ENCODE peak calls at places on chromosomes 6 and 20, in five cellular contexts. W, K, L, I and V are unnamed samples. For H3K4me1, the result is how much of the 10 kb centered on the place peaks cover.

GRCh38 chr6:19408331-19408730 is 428.8 kb upstream of the ID4 start:
- DNase-seq in W (no peak), K (peak), L (no peak), I (no peak), V (no peak)

GRCh38 chr6:32178547-32179440 is 589 bp downstream of the RNF5 start:
- DNase-seq in W (no peak), K (peak), L (no peak), I (no peak), V (no peak)

GRCh38 chr6:13729891-13730290 is 18.3 kb upstream of the RANBP9 start:
- DNase-seq in W (no peak), K (peak), L (no peak), I (no peak), V (no peak)

GRCh38 chr6:151692216-151692615 is 115.3 kb upstream of the ESR1 start:
- DNase-seq in W (peak), K (no peak), L (no peak), I (no peak), V (no peak)

GRCh38 chr6:125794342-125795137 is 3.8 kb downstream of the NCOA7 start:
- DNase-seq in W (no peak), K (peak), L (no peak), I (no peak), V (no peak)

GRCh38 chr20:44410583-44411019 is 55.1 kb downstream of the HNF4A start:
- DNase-seq in W (no peak), K (no peak), L (no peak), I (no peak), V (no peak)

GRCh38 chr20:57088436-57088835 is 178.0 kb downstream of the BMP7 start:
- DNase-seq in W (peak), K (no peak), L (no peak), I (no peak), V (no peak)

GRCh38 chr20:1786496-1786895 is 108.7 kb upstream of the SIRPA start:
- DNase-seq in W (no peak), K (no peak), L (no peak), I (no peak), V (no peak)

GRCh38 chr6:37021356-37022129 is 16.1 kb downstream of the FGD2 start:
- DNase-seq in W (peak), K (peak), L (no peak), I (peak), V (peak)

GRCh38 chr20:41185013-41185757 is 47.8 kb downstream of the PLCG1 start:
- DNase-seq in W (no peak), K (no peak), L (peak), I (no peak), V (no peak)

GRCh38 chr6:46048646-46049297 is 33.1 kb upstream of the CLIC5 start:
- DNase-seq in W (no peak), K (no peak), L (no peak), I (no peak), V (no peak)

GRCh38 chr20:32509639-32510066 is 75.5 kb downstream of the NOL4L start:
- DNase-seq in W (no peak), K (no peak), L (no peak), I (no peak), V (peak)

DNA sequence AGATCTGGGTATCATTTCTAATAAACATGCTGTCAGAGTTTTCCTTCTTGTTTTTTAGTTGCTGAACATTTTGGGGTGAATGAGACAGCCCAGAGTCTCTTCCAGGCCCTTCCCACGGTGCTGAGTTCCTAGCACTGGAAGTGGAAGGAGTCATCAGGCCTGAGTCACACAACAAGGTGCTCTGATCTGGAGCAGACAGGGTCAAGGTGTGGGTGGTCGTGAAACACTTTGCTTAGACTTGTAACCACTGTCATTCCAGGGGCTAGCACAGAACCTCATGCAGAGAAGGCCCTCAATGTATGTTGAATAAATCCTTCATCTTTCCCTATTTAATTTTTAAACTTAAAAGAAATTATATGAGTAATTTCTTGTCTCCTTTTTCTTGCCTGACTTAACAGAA is 60.6 kb downstream of the TXLNB start:
- DNase-seq in W (no peak), K (no peak), L (no peak), I (no peak), V (no peak)
- H3K4me1 ChIP-seq in W (under half), K (under half), L (under half), I (under half), V (under half)

GRCh38 chr6:3350252-3350826 is 91.6 kb downstream of the PSMG4 start:
- DNase-seq in W (no peak), K (no peak), L (no peak), I (no peak), V (no peak)

GRCh38 chr6:3352678-3353077 is 93.9 kb downstream of the PSMG4 start:
- DNase-seq in W (no peak), K (no peak), L (no peak), I (no peak), V (no peak)

GRCh38 chr6:3349388-3350251 is 90.9 kb downstream of the PSMG4 start:
- DNase-seq in W (no peak), K (no peak), L (no peak), I (no peak), V (no peak)

GRCh38 chr6:3351837-3352524 is 93.2 kb downstream of the PSMG4 start:
- DNase-seq in W (no peak), K (no peak), L (no peak), I (no peak), V (no peak)

GRCh38 chr6:3351105-3351676 is 92.4 kb downstream of the PSMG4 start:
- DNase-seq in W (peak), K (no peak), L (no peak), I (no peak), V (no peak)
- H3K27ac ChIP-seq in W (peak), K (peak), L (peak), I (no peak), V (no peak)

DNA sequence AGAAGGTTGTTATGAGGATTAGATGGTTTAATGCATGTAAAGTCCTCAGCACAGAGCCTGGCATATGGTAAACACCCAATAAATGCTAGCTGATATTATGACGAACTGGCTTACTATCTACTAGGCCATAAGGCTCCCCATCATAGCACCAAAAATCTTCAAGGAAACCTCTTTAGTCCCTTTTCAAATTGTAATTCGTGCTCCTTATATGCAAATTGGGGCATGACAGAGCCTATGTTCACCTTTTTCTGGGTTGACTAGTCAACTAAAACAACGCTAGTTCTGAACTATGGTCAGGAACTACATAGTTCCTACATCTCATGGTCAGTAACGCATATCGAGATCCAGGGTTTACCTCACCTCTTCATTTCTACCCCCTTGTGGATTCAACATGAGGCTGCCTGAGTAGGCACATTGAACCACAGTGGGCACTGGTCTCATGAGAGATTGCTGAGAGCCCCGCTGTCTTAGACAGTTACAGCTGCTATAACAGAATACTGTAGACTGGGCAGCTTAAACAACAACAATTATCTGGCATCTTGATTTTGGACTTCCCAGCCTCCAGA is 97.2 kb upstream of the TNFAIP3 start:
- DNase-seq in W (no peak), K (no peak), L (no peak), I (no peak), V (no peak)
- H3K4me1 ChIP-seq in W (under half), K (under half), L (under half), I (under half), V (under half)

GRCh38 chr6:143677577-143677890 is 231 bp upstream of the PHACTR2 start:
- DNase-seq in W (no peak), K (no peak), L (no peak), I (no peak), V (no peak)
- H3K27ac ChIP-seq in W (peak), K (peak), L (peak), I (peak), V (no peak)

GRCh38 chr6:131262060-131262459 is 126.8 kb downstream of the AKAP7 start:
- DNase-seq in W (no peak), K (no peak), L (no peak), I (no peak), V (no peak)

GRCh38 chr6:131258010-131258652 is 122.9 kb downstream of the AKAP7 start:
- DNase-seq in W (no peak), K (no peak), L (no peak), I (no peak), V (no peak)

GRCh38 chr6:131257104-131257503 is 121.8 kb downstream of the AKAP7 start:
- DNase-seq in W (no peak), K (no peak), L (no peak), I (no peak), V (no peak)

GRCh38 chr6:131255911-131256310 is 120.6 kb downstream of the AKAP7 start:
- DNase-seq in W (no peak), K (no peak), L (no peak), I (no peak), V (no peak)

DNA sequence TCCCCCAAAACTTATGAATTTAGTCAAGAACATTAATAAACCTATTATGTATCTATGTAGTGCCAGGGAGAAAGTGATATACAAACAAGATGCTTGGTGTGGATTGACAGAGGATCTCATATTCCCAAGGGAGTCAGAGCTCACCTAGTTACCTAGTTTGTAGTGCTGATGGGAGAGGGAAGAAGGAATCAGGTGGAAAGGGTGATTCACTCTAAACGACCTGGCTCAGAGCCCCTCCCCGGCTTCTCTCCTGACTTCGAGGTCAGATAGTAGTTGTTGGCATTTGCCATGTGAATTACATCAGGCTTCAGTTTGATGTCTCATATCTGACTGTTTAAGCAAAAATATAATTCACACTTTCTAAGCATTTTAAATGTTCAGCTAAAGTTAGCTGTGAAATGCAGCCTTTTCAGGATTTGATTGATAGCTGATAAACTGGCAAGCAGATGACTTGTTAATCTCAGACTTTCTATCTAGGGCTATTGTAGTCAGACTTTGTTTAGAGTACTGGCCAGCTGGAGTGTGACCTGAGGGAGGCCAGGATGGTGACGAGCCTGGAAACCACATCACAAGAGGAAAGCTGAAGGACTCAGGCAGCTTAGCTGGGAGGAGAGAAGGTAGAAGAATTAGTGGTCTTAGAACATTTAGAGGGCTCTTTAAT is 123.7 kb downstream of the AKAP7 start:
- DNase-seq in W (peak), K (no peak), L (no peak), I (no peak), V (no peak)
- H3K4me1 ChIP-seq in W (under half), K (under half), L (under half), I (under half), V (under half)

GRCh38 chr6:15242937-15243614 is 2.8 kb upstream of the JARID2 start:
- DNase-seq in W (peak), K (no peak), L (no peak), I (peak), V (no peak)

GRCh38 chr6:15242503-15242902 is 3.4 kb upstream of the JARID2 start:
- DNase-seq in W (no peak), K (no peak), L (no peak), I (no peak), V (no peak)

GRCh38 chr6:15244605-15245360 is 1.1 kb upstream of the JARID2 start:
- DNase-seq in W (peak), K (peak), L (peak), I (peak), V (peak)

GRCh38 chr6:15243994-15244604 is 1.8 kb upstream of the JARID2 start:
- DNase-seq in W (peak), K (peak), L (no peak), I (peak), V (no peak)

DNA sequence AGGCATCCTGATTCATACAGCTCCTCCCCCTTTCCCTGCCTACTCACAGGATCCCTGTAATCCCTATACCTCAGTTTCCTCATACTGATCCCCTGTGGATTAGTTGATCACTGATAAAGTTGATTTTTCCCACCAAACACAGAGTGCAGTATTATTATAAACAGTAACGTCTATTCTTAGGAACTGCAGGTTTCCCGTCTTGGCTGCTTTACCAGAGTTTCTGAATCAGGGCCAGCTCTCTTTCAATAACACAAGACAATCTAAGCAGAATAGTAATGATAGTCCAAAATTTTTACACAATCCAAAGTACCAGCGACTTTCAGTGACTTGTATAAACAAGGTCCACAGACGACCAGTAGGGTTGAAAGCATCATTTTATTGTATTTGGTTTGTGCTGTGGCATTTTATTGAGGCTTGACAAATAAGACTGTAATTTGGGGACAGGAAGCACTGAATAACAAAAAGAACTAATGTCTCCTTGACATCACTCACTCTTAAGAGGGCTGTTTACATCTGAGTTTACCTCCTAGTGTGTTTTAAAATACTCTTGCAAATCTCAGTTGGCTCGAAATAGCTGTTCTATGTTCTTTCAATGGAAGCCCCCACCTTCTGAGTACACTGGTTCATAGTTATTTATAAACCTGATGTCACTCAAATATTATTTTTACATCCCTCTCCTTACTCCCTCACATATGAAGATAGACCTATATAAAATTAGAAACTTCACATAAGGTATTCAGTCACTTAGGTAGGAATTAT is 6.1 kb upstream of the JARID2 start:
- DNase-seq in W (no peak), K (peak), L (no peak), I (no peak), V (no peak)
- H3K27ac ChIP-seq in W (no peak), K (no peak), L (no peak), I (no peak), V (no peak)

GRCh38 chr6:100346828-100347227 is 117.9 kb downstream of the SIM1 start:
- DNase-seq in W (no peak), K (peak), L (no peak), I (no peak), V (no peak)

GRCh38 chr6:100344321-100344720 is 120.4 kb downstream of the SIM1 start:
- DNase-seq in W (no peak), K (peak), L (no peak), I (no peak), V (no peak)

GRCh38 chr6:100347901-100348550 is 116.7 kb downstream of the SIM1 start:
- DNase-seq in W (no peak), K (peak), L (no peak), I (no peak), V (no peak)

GRCh38 chr6:100344761-100345160 is 120.0 kb downstream of the SIM1 start:
- DNase-seq in W (no peak), K (peak), L (no peak), I (no peak), V (no peak)

DNA sequence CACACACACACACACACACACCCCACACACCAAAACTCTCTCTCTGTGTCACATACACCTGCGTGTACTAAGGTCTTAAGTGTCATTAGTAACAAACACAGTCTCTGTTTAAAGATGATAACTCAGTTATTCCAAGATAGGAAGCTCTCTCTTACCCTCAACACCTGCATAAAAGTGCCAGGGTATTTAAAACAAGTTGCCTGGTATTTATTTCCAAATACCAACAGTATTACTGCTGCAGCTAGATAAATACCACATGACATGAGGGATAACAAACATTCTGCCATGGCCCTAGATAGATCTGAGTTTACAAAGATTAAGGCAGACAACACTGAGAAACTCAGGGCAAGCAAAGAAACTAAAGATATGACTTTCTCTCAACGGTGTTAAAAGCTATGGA is 118.5 kb downstream of the SIM1 start:
- DNase-seq in W (no peak), K (no peak), L (no peak), I (no peak), V (no peak)
- H3K4me1 ChIP-seq in W (under half), K (under half), L (under half), I (under half), V (under half)